ENCODE peak calls at places on chromosomes 2 and 18, in nine cellular contexts. A, X, D, H, K, U, Q, Z and S are unnamed samples.

GRCh38 chr2:7060602-7061435 is 143.6 kb downstream of the RNF144A start:
- DNase-seq in Q (no peak), D (no peak), Z (no peak), X (no peak), K (no peak), H (no peak), U (no peak), A (no peak), S (no peak)

GRCh38 chr2:158923180-158923594 is 45.3 kb upstream of the TANC1 start:
- DNase-seq in D (no peak), U (no peak), Z (peak), H (peak), A (no peak), X (peak), Q (no peak), K (no peak), S (no peak)

GRCh38 chr2:20434588-20435294 is 12.1 kb upstream of the RHOB start:
- DNase-seq in U (no peak), D (no peak), A (no peak), Z (no peak), H (no peak), K (no peak), X (no peak), Q (peak), S (no peak)

GRCh38 chr2:117409443-117409842 is 405.0 kb upstream of the DDX18 start:
- DNase-seq in K (no peak), Z (no peak), U (no peak), X (no peak), Q (no peak), H (no peak), A (no peak), D (no peak), S (no peak)

GRCh38 chr2:69798466-69798908 is 31.0 kb upstream of the GMCL1 start:
- DNase-seq in K (no peak), H (peak), U (peak), D (no peak), X (no peak), A (peak), Z (peak), Q (no peak), S (no peak)

GRCh38 chr2:63652063-63652985 is 63.6 kb downstream of the MDH1 start:
- DNase-seq in K (no peak), X (no peak), U (no peak), H (no peak), Q (no peak), D (no peak), A (no peak), Z (no peak), S (no peak)

GRCh38 chr18:52685316-52685715 is 345.3 kb downstream of the DCC start:
- DNase-seq in X (no peak), Z (no peak), A (no peak), Q (no peak), D (no peak), U (no peak), H (no peak), K (no peak), S (no peak)

GRCh38 chr2:215794829-215795546 is 218.4 kb downstream of the MREG start:
- DNase-seq in A (no peak), Q (no peak), U (no peak), K (no peak), X (no peak), Z (no peak), H (peak), D (no peak), S (no peak)

GRCh38 chr2:71004356-71004755 is 9.7 kb upstream of the TEX261 start:
- DNase-seq in A (no peak), U (no peak), K (no peak), H (no peak), Q (no peak), D (no peak), X (no peak), Z (no peak), S (peak)

GRCh38 chr2:76050196-76050595 is 339.5 kb upstream of the GCFC2 start:
- DNase-seq in D (no peak), U (no peak), Z (no peak), H (no peak), X (no peak), A (no peak), K (no peak), Q (no peak), S (no peak)

GRCh38 chr2:105398522-105399206 is at the start of gene FHL2:
- DNase-seq in X (peak), A (peak), K (peak), D (peak), U (peak), H (peak), Z (peak), Q (peak), S (peak)

GRCh38 chr2:3377279-3377611 is 373 bp downstream of the EIPR1 start:
- DNase-seq in Q (no peak), Z (peak), X (no peak), D (no peak), U (no peak), H (no peak), K (peak), A (no peak), S (peak)

GRCh38 chr2:119496682-119497081 is 27.6 kb downstream of the SCTR start:
- DNase-seq in A (no peak), X (no peak), D (no peak), Z (no peak), H (no peak), Q (no peak), U (no peak), K (no peak), S (no peak)

GRCh38 chr18:55124078-55124477 is 164.8 kb upstream of the CCDC68 start:
- DNase-seq in D (no peak), Z (peak), X (no peak), Q (no peak), H (no peak), U (no peak), A (no peak), K (no peak), S (no peak)

GRCh38 chr2:240916571-240917008 is 10.5 kb downstream of the CROCC2 start:
- DNase-seq in Z (peak), X (peak), D (no peak), K (no peak), A (peak), Q (peak), H (peak), U (peak), S (no peak)

GRCh38 chr2:36427790-36428243 is 72.2 kb downstream of the CRIM1 start:
- DNase-seq in H (no peak), A (no peak), Z (no peak), K (no peak), D (no peak), Q (no peak), X (no peak), U (no peak), S (no peak)

GRCh38 chr2:181585732-181586131 is 71.2 kb downstream of the CERKL start:
- DNase-seq in A (no peak), Z (no peak), U (no peak), D (no peak), Q (no peak), K (no peak), X (no peak), H (no peak), S (no peak)

GRCh38 chr2:82795446-82795845 is 1663.6 kb downstream of the SUCLG1 start:
- DNase-seq in D (no peak), Z (peak), H (no peak), X (no peak), K (peak), Q (no peak), A (no peak), U (no peak), S (no peak)

GRCh38 chr18:79729611-79730010 is 50.0 kb downstream of the CTDP1 start:
- DNase-seq in Z (no peak), X (no peak), D (no peak), U (no peak), A (no peak), H (no peak), Q (no peak), K (no peak), S (no peak)

GRCh38 chr18:79733135-79733609 is 53.6 kb downstream of the CTDP1 start:
- DNase-seq in Z (no peak), X (no peak), H (no peak), D (no peak), Q (no peak), A (no peak), U (no peak), K (no peak), S (no peak)

GRCh38 chr18:79732721-79733025 is 53.1 kb downstream of the CTDP1 start:
- DNase-seq in X (no peak), D (no peak), A (no peak), H (no peak), Z (no peak), U (no peak), Q (no peak), K (no peak), S (no peak)

GRCh38 chr18:79728931-79729586 is 49.5 kb downstream of the CTDP1 start:
- DNase-seq in Q (no peak), K (no peak), Z (no peak), H (no peak), D (no peak), X (no peak), U (no peak), A (no peak), S (no peak)

DNA sequence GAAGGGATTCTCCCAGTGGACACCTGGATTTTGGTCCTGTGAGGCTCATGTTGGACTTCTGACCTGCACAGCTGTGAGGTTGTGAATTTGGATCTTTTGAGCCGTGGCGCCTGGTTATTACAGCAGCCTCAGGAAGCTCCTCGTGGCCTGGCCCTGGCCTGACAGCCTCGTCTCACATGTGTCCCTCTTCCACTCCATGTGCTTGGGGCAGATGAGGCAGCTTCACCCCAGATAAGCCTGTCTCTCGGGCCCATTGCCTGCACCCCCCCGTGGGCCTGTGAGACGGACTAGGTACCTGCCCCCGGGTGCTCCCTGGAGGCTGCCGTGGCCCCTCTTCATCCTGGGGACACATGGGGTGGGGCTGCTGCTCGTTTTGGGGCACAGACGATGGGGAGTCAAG is 51.2 kb downstream of the CTDP1 start:
- DNase-seq in U (no peak), H (no peak), Z (no peak), X (no peak), Q (no peak), D (no peak), K (no peak), A (no peak), S (no peak)
- TF ChIP-seq CTCF in U (no peak), H (no peak), Z (no peak), X (no peak), Q (no peak), D (no peak), K (no peak), A (no peak), S (no peak)

DNA sequence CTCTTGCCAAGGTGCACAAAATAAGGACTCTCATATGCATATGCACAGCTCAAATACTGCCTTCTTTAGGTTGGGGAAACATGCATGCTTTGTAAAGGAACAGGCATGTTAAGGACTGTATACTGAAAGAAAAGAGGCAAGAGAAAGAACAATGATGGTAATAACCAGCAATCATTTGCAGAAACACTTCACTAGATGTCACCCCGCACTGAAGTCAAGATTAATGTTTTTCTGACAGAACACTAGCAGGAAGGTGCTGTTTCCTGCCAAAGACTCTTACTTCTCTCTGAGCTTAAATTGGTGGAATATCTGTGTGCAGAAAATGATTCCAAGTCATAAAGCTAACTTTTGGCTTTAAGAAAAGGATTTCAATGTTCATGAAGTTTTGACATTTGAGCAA is 19.4 kb upstream of the CSRNP3 start:
- DNase-seq in Z (no peak), X (no peak), K (no peak), Q (no peak), H (no peak), U (no peak), D (no peak), A (no peak), S (no peak)
- TF ChIP-seq CTCF in Z (no peak), X (no peak), K (no peak), Q (no peak), H (no peak), U (no peak), D (no peak), A (no peak), S (no peak)

GRCh38 chr2:149313512-149313972 is 16.8 kb upstream of the LYPD6 start:
- DNase-seq in Z (peak), X (no peak), K (peak), U (no peak), H (peak), Q (peak), D (peak), A (no peak), S (peak)
- TF ChIP-seq CTCF in Z (peak), X (peak), K (peak), U (peak), H (peak), Q (peak), D (peak), A (peak), S (peak)

GRCh38 chr2:72204156-72204781 is 56.6 kb upstream of the CYP26B1 start:
- DNase-seq in D (no peak), Q (no peak), K (no peak), X (no peak), A (no peak), Z (peak), U (no peak), H (no peak), S (no peak)

GRCh38 chr2:72193723-72194122 is 46.1 kb upstream of the CYP26B1 start:
- DNase-seq in U (no peak), X (no peak), A (no peak), D (no peak), H (no peak), Q (no peak), K (no peak), Z (no peak), S (no peak)

GRCh38 chr2:72198532-72199241 is 51.0 kb upstream of the CYP26B1 start:
- DNase-seq in U (no peak), H (no peak), Q (no peak), A (no peak), D (no peak), Z (peak), K (no peak), X (no peak), S (no peak)
- TF ChIP-seq CTCF in U (no peak), H (no peak), Q (no peak), A (no peak), D (no peak), Z (peak), K (no peak), X (no peak), S (no peak)